ENCODE peak calls at places on chromosome 9, in eight cellular contexts. One of them, this sample, is unnamed. For H3K27me3, the result is how much of the 10 kb centered on the place peaks cover.

GRCh38 chr9:114905160-114905940 is 25.0 kb downstream of the TNFSF8 start:
- DNase-seq in neural progenitor cell: no peak
- DNase-seq in GM23338: no peak
- DNase-seq in endothelial cell of umbilical vein: no peak
- DNase-seq in HCT116: no peak
- DNase-seq in PC-9: no peak
- DNase-seq in SK-N-SH: no peak
- DNase-seq in IMR-90: no peak
- DNase-seq in this sample: no peak

GRCh38 chr9:4106744-4107143 is 193.1 kb downstream of the GLIS3 start:
- DNase-seq in neural progenitor cell: no peak
- DNase-seq in GM23338: no peak
- DNase-seq in endothelial cell of umbilical vein: no peak
- DNase-seq in HCT116: no peak
- DNase-seq in PC-9: no peak
- DNase-seq in SK-N-SH: no peak
- DNase-seq in IMR-90: peak
- DNase-seq in this sample: peak

GRCh38 chr9:71909887-71910601 is 949 bp downstream of the ABHD17B start:
- DNase-seq in neural progenitor cell: peak
- DNase-seq in GM23338: peak
- DNase-seq in endothelial cell of umbilical vein: peak
- DNase-seq in HCT116: no peak
- DNase-seq in PC-9: no peak
- DNase-seq in SK-N-SH: peak
- DNase-seq in IMR-90: peak
- DNase-seq in this sample: peak

GRCh38 chr9:4921449-4921848 is 63.6 kb upstream of the JAK2 start:
- DNase-seq in neural progenitor cell: no peak
- DNase-seq in GM23338: no peak
- DNase-seq in endothelial cell of umbilical vein: no peak
- DNase-seq in HCT116: no peak
- DNase-seq in PC-9: no peak
- DNase-seq in SK-N-SH: no peak
- DNase-seq in IMR-90: no peak
- DNase-seq in this sample: no peak

GRCh38 chr9:19934301-19934868 is 145.5 kb upstream of the SLC24A2 start:
- DNase-seq in neural progenitor cell: peak
- DNase-seq in GM23338: peak
- DNase-seq in endothelial cell of umbilical vein: peak
- DNase-seq in HCT116: no peak
- DNase-seq in PC-9: no peak
- DNase-seq in SK-N-SH: no peak
- DNase-seq in IMR-90: peak
- DNase-seq in this sample: peak

GRCh38 chr9:123131993-123132392 is 98.5 kb downstream of the GPR21 start:
- DNase-seq in neural progenitor cell: no peak
- DNase-seq in GM23338: no peak
- DNase-seq in endothelial cell of umbilical vein: no peak
- DNase-seq in HCT116: no peak
- DNase-seq in PC-9: no peak
- DNase-seq in SK-N-SH: no peak
- DNase-seq in IMR-90: no peak
- DNase-seq in this sample: no peak

GRCh38 chr9:18060304-18060934 is 413.5 kb upstream of the ADAMTSL1 start:
- DNase-seq in neural progenitor cell: no peak
- DNase-seq in GM23338: peak
- DNase-seq in endothelial cell of umbilical vein: no peak
- DNase-seq in HCT116: no peak
- DNase-seq in PC-9: no peak
- DNase-seq in SK-N-SH: peak
- DNase-seq in IMR-90: no peak
- DNase-seq in this sample: no peak

GRCh38 chr9:138071731-138072130 is 194.1 kb downstream of the CACNA1B start:
- DNase-seq in neural progenitor cell: no peak
- DNase-seq in GM23338: no peak
- DNase-seq in endothelial cell of umbilical vein: no peak
- DNase-seq in HCT116: no peak
- DNase-seq in PC-9: no peak
- DNase-seq in SK-N-SH: peak
- DNase-seq in IMR-90: no peak
- DNase-seq in this sample: no peak

GRCh38 chr9:80158150-80158549 is 586.4 kb downstream of the TLE4 start:
- DNase-seq in neural progenitor cell: peak
- DNase-seq in GM23338: no peak
- DNase-seq in endothelial cell of umbilical vein: no peak
- DNase-seq in HCT116: no peak
- DNase-seq in PC-9: no peak
- DNase-seq in SK-N-SH: no peak
- DNase-seq in IMR-90: no peak
- DNase-seq in this sample: peak

GRCh38 chr9:79572032-79572890 is 496 bp downstream of the TLE4 start:
- DNase-seq in neural progenitor cell: peak
- DNase-seq in GM23338: peak
- DNase-seq in endothelial cell of umbilical vein: peak
- DNase-seq in HCT116: no peak
- DNase-seq in PC-9: no peak
- DNase-seq in SK-N-SH: peak
- DNase-seq in IMR-90: peak
- DNase-seq in this sample: peak

GRCh38 chr9:98217255-98217654 is 24.8 kb upstream of the CORO2A start:
- DNase-seq in neural progenitor cell: no peak
- DNase-seq in GM23338: no peak
- DNase-seq in endothelial cell of umbilical vein: no peak
- DNase-seq in HCT116: no peak
- DNase-seq in PC-9: no peak
- DNase-seq in SK-N-SH: no peak
- DNase-seq in IMR-90: no peak
- DNase-seq in this sample: no peak

GRCh38 chr9:16328349-16328748 is 542.1 kb downstream of the BNC2 start:
- DNase-seq in neural progenitor cell: no peak
- DNase-seq in GM23338: no peak
- DNase-seq in endothelial cell of umbilical vein: no peak
- DNase-seq in HCT116: no peak
- DNase-seq in PC-9: no peak
- DNase-seq in SK-N-SH: no peak
- DNase-seq in IMR-90: no peak
- DNase-seq in this sample: no peak

GRCh38 chr9:8468048-8468600 is 668.5 kb upstream of the DMAC1 start:
- DNase-seq in neural progenitor cell: no peak
- DNase-seq in GM23338: peak
- DNase-seq in endothelial cell of umbilical vein: no peak
- DNase-seq in HCT116: no peak
- DNase-seq in PC-9: no peak
- DNase-seq in SK-N-SH: no peak
- DNase-seq in IMR-90: no peak
- DNase-seq in this sample: no peak

GRCh38 chr9:136180586-136180985 is 24.3 kb downstream of the LHX3 start:
- DNase-seq in neural progenitor cell: no peak
- DNase-seq in GM23338: no peak
- DNase-seq in endothelial cell of umbilical vein: no peak
- DNase-seq in HCT116: no peak
- DNase-seq in PC-9: no peak
- DNase-seq in SK-N-SH: no peak
- DNase-seq in IMR-90: no peak
- DNase-seq in this sample: no peak
- H3K4me2 ChIP-seq in neural progenitor cell: no peak
- H3K4me2 ChIP-seq in GM23338: no peak
- H3K4me2 ChIP-seq in endothelial cell of umbilical vein: no peak
- H3K4me2 ChIP-seq in HCT116: no peak
- H3K4me2 ChIP-seq in PC-9: no peak
- H3K4me2 ChIP-seq in SK-N-SH: no peak
- H3K4me2 ChIP-seq in IMR-90: no peak
- H3K4me2 ChIP-seq in this sample: no peak

GRCh38 chr9:126604706-126605105 is 9.0 kb upstream of the LMX1B start:
- DNase-seq in neural progenitor cell: peak
- DNase-seq in GM23338: no peak
- DNase-seq in endothelial cell of umbilical vein: no peak
- DNase-seq in HCT116: no peak
- DNase-seq in PC-9: no peak
- DNase-seq in SK-N-SH: no peak
- DNase-seq in IMR-90: no peak
- DNase-seq in this sample: no peak

GRCh38 chr9:126606483-126606870 is 7.3 kb upstream of the LMX1B start:
- DNase-seq in neural progenitor cell: no peak
- DNase-seq in GM23338: no peak
- DNase-seq in endothelial cell of umbilical vein: no peak
- DNase-seq in HCT116: no peak
- DNase-seq in PC-9: no peak
- DNase-seq in SK-N-SH: peak
- DNase-seq in IMR-90: no peak
- DNase-seq in this sample: no peak

GRCh38 chr9:126604059-126604685 is 9.6 kb upstream of the LMX1B start:
- DNase-seq in neural progenitor cell: no peak
- DNase-seq in GM23338: no peak
- DNase-seq in endothelial cell of umbilical vein: no peak
- DNase-seq in HCT116: no peak
- DNase-seq in PC-9: no peak
- DNase-seq in SK-N-SH: no peak
- DNase-seq in IMR-90: no peak
- DNase-seq in this sample: no peak

GRCh38 chr9:126607086-126607485 is 6.6 kb upstream of the LMX1B start:
- DNase-seq in neural progenitor cell: no peak
- DNase-seq in GM23338: no peak
- DNase-seq in endothelial cell of umbilical vein: no peak
- DNase-seq in HCT116: no peak
- DNase-seq in PC-9: no peak
- DNase-seq in SK-N-SH: peak
- DNase-seq in IMR-90: no peak
- DNase-seq in this sample: no peak

GRCh38 chr9:126605792-126606482 is 7.8 kb upstream of the LMX1B start:
- DNase-seq in neural progenitor cell: no peak
- DNase-seq in GM23338: no peak
- DNase-seq in endothelial cell of umbilical vein: no peak
- DNase-seq in HCT116: no peak
- DNase-seq in PC-9: no peak
- DNase-seq in SK-N-SH: peak
- DNase-seq in IMR-90: no peak
- DNase-seq in this sample: no peak
- H3K27me3 ChIP-seq in neural progenitor cell: half or more
- H3K27me3 ChIP-seq in GM23338: under half
- H3K27me3 ChIP-seq in endothelial cell of umbilical vein: under half
- H3K27me3 ChIP-seq in HCT116: under half
- H3K27me3 ChIP-seq in PC-9: under half
- H3K27me3 ChIP-seq in SK-N-SH: half or more
- H3K27me3 ChIP-seq in IMR-90: half or more
- H3K27me3 ChIP-seq in this sample: half or more

GRCh38 chr9:128215491-128216404 is 12.6 kb downstream of the DNM1 start:
- DNase-seq in neural progenitor cell: no peak
- DNase-seq in GM23338: no peak
- DNase-seq in endothelial cell of umbilical vein: peak
- DNase-seq in HCT116: no peak
- DNase-seq in PC-9: no peak
- DNase-seq in SK-N-SH: peak
- DNase-seq in IMR-90: peak
- DNase-seq in this sample: peak

GRCh38 chr9:128216781-128217553 is 13.8 kb downstream of the DNM1 start:
- DNase-seq in neural progenitor cell: no peak
- DNase-seq in GM23338: no peak
- DNase-seq in endothelial cell of umbilical vein: no peak
- DNase-seq in HCT116: no peak
- DNase-seq in PC-9: no peak
- DNase-seq in SK-N-SH: peak
- DNase-seq in IMR-90: no peak
- DNase-seq in this sample: no peak

GRCh38 chr9:128218518-128219389 is 15.6 kb downstream of the DNM1 start:
- DNase-seq in neural progenitor cell: peak
- DNase-seq in GM23338: peak
- DNase-seq in endothelial cell of umbilical vein: peak
- DNase-seq in HCT116: peak
- DNase-seq in PC-9: no peak
- DNase-seq in SK-N-SH: peak
- DNase-seq in IMR-90: peak
- DNase-seq in this sample: peak

GRCh38 chr9:128214571-128215490 is 11.7 kb downstream of the DNM1 start:
- DNase-seq in neural progenitor cell: no peak
- DNase-seq in GM23338: no peak
- DNase-seq in endothelial cell of umbilical vein: no peak
- DNase-seq in HCT116: no peak
- DNase-seq in PC-9: no peak
- DNase-seq in SK-N-SH: peak
- DNase-seq in IMR-90: no peak
- DNase-seq in this sample: peak

DNA sequence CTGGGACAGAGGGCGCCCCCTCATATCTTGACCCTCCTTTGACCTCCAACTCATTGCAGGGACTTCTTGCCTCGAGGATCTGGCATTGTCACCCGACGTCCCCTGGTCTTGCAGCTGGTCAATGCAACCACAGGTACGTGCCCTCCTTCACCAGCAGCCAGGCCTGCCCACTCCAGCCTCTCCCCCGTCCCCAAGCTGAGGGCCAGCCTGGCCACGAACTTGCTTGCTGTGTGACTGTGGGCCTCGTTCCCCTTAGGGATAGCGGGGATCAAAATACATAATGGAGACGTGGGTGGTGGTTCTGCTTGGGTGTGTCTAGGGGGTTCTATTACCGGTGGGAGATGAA is 15.0 kb downstream of the DNM1 start:
- DNase-seq in neural progenitor cell: no peak
- DNase-seq in GM23338: no peak
- DNase-seq in endothelial cell of umbilical vein: no peak
- DNase-seq in HCT116: no peak
- DNase-seq in PC-9: no peak
- DNase-seq in SK-N-SH: peak
- DNase-seq in IMR-90: no peak
- DNase-seq in this sample: no peak
- H3K4me2 ChIP-seq in neural progenitor cell: peak
- H3K4me2 ChIP-seq in GM23338: peak
- H3K4me2 ChIP-seq in endothelial cell of umbilical vein: no peak
- H3K4me2 ChIP-seq in HCT116: peak
- H3K4me2 ChIP-seq in PC-9: no peak
- H3K4me2 ChIP-seq in SK-N-SH: no peak
- H3K4me2 ChIP-seq in IMR-90: no peak
- H3K4me2 ChIP-seq in this sample: peak

GRCh38 chr9:130159814-130160670 is 12.2 kb upstream of the NCS1 start:
- DNase-seq in neural progenitor cell: no peak
- DNase-seq in GM23338: no peak
- DNase-seq in endothelial cell of umbilical vein: no peak
- DNase-seq in HCT116: no peak
- DNase-seq in PC-9: no peak
- DNase-seq in SK-N-SH: no peak
- DNase-seq in IMR-90: no peak
- DNase-seq in this sample: peak

GRCh38 chr9:130160862-130161470 is 11.2 kb upstream of the NCS1 start:
- DNase-seq in neural progenitor cell: no peak
- DNase-seq in GM23338: no peak
- DNase-seq in endothelial cell of umbilical vein: no peak
- DNase-seq in HCT116: no peak
- DNase-seq in PC-9: no peak
- DNase-seq in SK-N-SH: no peak
- DNase-seq in IMR-90: no peak
- DNase-seq in this sample: no peak

GRCh38 chr9:130166399-130166798 is 5.8 kb upstream of the NCS1 start:
- DNase-seq in neural progenitor cell: no peak
- DNase-seq in GM23338: no peak
- DNase-seq in endothelial cell of umbilical vein: no peak
- DNase-seq in HCT116: no peak
- DNase-seq in PC-9: no peak
- DNase-seq in SK-N-SH: no peak
- DNase-seq in IMR-90: no peak
- DNase-seq in this sample: no peak

GRCh38 chr9:130167927-130168326 is 4.3 kb upstream of the NCS1 start:
- DNase-seq in neural progenitor cell: no peak
- DNase-seq in GM23338: peak
- DNase-seq in endothelial cell of umbilical vein: no peak
- DNase-seq in HCT116: no peak
- DNase-seq in PC-9: no peak
- DNase-seq in SK-N-SH: no peak
- DNase-seq in IMR-90: no peak
- DNase-seq in this sample: peak

GRCh38 chr9:130165579-130165978 is 6.6 kb upstream of the NCS1 start:
- DNase-seq in neural progenitor cell: no peak
- DNase-seq in GM23338: no peak
- DNase-seq in endothelial cell of umbilical vein: no peak
- DNase-seq in HCT116: no peak
- DNase-seq in PC-9: no peak
- DNase-seq in SK-N-SH: no peak
- DNase-seq in IMR-90: no peak
- DNase-seq in this sample: no peak
- H3K27me3 ChIP-seq in neural progenitor cell: under half
- H3K27me3 ChIP-seq in GM23338: under half
- H3K27me3 ChIP-seq in endothelial cell of umbilical vein: under half
- H3K27me3 ChIP-seq in HCT116: under half
- H3K27me3 ChIP-seq in PC-9: under half
- H3K27me3 ChIP-seq in SK-N-SH: under half
- H3K27me3 ChIP-seq in IMR-90: under half
- H3K27me3 ChIP-seq in this sample: under half

This sample was measured in hepatocyte.